ENCODE peak calls at places on chromosome 3, in four cellular contexts. I is neuronal stem cell, W is fibroblast of lung, E is PC-9. X is an unnamed sample.

GRCh38 chr3:196163687-196164493 is 47.3 kb downstream of the ZDHHC19 start:
- DNase-seq in I (no peak), W (no peak), E (peak; percentile 69), X (no peak)

GRCh38 chr3:30222436-30222835 is 384.0 kb upstream of the TGFBR2 start:
- DNase-seq in I (no peak), W (no peak), E (no peak), X (no peak)

GRCh38 chr3:41202075-41202833 is 2.9 kb downstream of the CTNNB1 start:
- DNase-seq in I (no peak), W (no peak), E (no peak), X (peak; percentile 31)

GRCh38 chr3:5250467-5251195 is 63.1 kb downstream of the EDEM1 start:
- DNase-seq in I (no peak), W (peak; percentile 3), E (no peak), X (no peak)

GRCh38 chr3:184332370-184333090 is 4.9 kb upstream of the FAM131A start:
- DNase-seq in I (no peak), W (peak; percentile 71), E (peak; percentile 69), X (no peak)

GRCh38 chr3:152321321-152321720 is 52.6 kb downstream of the MBNL1 start:
- DNase-seq in I (no peak), W (no peak), E (no peak), X (no peak)

GRCh38 chr3:129934234-129935123 is 40.0 kb upstream of the TRH start:
- DNase-seq in I (peak; percentile 57), W (peak; percentile 32), E (no peak), X (peak; percentile 41)

GRCh38 chr3:38552364-38552763 is 56.2 kb downstream of the EXOG start:
- DNase-seq in I (no peak), W (no peak), E (no peak), X (no peak)

GRCh38 chr3:61110576-61110975 is 140.7 kb downstream of the FHIT start:
- DNase-seq in I (no peak), W (no peak), E (no peak), X (no peak)

GRCh38 chr3:37132334-37132733 is 42.0 kb downstream of the LRRFIP2 start:
- DNase-seq in I (no peak), W (no peak), E (no peak), X (no peak)

GRCh38 chr3:46669191-46669999 is 24.1 kb downstream of the ALS2CL start:
- DNase-seq in I (no peak), W (no peak), E (no peak), X (no peak)

GRCh38 chr3:84299329-84299728 is 659.5 kb upstream of the CADM2 start:
- DNase-seq in I (no peak), W (no peak), E (no peak), X (no peak)

GRCh38 chr3:48247401-48247807 is 6.5 kb downstream of the ZNF589 start:
- DNase-seq in I (no peak), W (no peak), E (no peak), X (no peak)

GRCh38 chr3:101879623-101880284 is 30.4 kb downstream of the NFKBIZ start:
- DNase-seq in I (no peak), W (no peak), E (no peak), X (no peak)

GRCh38 chr3:136839556-136839931 is 20.6 kb downstream of the SLC35G2 start:
- DNase-seq in I (no peak), W (no peak), E (no peak), X (no peak)

GRCh38 chr3:72907851-72908620 is 20.2 kb downstream of the GXYLT2 start:
- DNase-seq in I (no peak), W (peak; percentile 93), E (no peak), X (no peak)

GRCh38 chr3:188584162-188584529 is 430.2 kb downstream of the LPP start:
- DNase-seq in I (no peak), W (peak; percentile 77), E (no peak), X (peak; percentile 14)

GRCh38 chr3:184345678-184346144 is 8.3 kb downstream of the FAM131A start:
- DNase-seq in I (peak; percentile 52), W (peak; percentile 62), E (peak; percentile 83), X (peak; percentile 44)

GRCh38 chr3:174891524-174892203 is 32.5 kb downstream of the NAALADL2 start:
- DNase-seq in I (no peak), W (peak; percentile 8), E (no peak), X (no peak)

GRCh38 chr3:46692566-46692983 is 904 bp downstream of the ALS2CL start:
- DNase-seq in I (no peak), W (no peak), E (peak; percentile 97), X (no peak)

GRCh38 chr3:60056394-60056793 is 1006.6 kb upstream of the CFAP20DC start:
- DNase-seq in I (no peak), W (no peak), E (no peak), X (no peak)

GRCh38 chr3:117322866-117323265 is 613.3 kb downstream of the TUSC7 start:
- DNase-seq in I (peak; percentile 6), W (peak; percentile 23), E (no peak), X (no peak)

GRCh38 chr3:64798316-64798715 is 110.5 kb upstream of the ADAMTS9 start:
- DNase-seq in I (no peak), W (no peak), E (no peak), X (no peak)

GRCh38 chr3:168688267-168688666 is 592.5 kb upstream of the GOLIM4 start:
- DNase-seq in I (no peak), W (no peak), E (no peak), X (no peak)

GRCh38 chr3:190853464-190853863 is 9.0 kb downstream of the GMNC start:
- DNase-seq in I (no peak), W (no peak), E (no peak), X (no peak)

GRCh38 chr3:170585008-170585936 is 603 bp downstream of the SLC7A14 start:
- DNase-seq in I (no peak), W (no peak), E (no peak), X (no peak)

GRCh38 chr3:5798809-5799208 is 611.3 kb downstream of the EDEM1 start:
- DNase-seq in I (no peak), W (no peak), E (peak; percentile 52), X (no peak)

GRCh38 chr3:78988324-78988723 is 779.5 kb downstream of the ROBO1 start:
- DNase-seq in I (no peak), W (peak; percentile 51), E (no peak), X (no peak)

GRCh38 chr3:99915911-99916310 is 98.2 kb downstream of the CMSS1 start:
- DNase-seq in I (no peak), W (no peak), E (no peak), X (no peak)

GRCh38 chr3:9879830-9880549 is at the start of gene CIDEC:
- DNase-seq in I (no peak), W (no peak), E (no peak), X (no peak)

GRCh38 chr3:159174715-159175390 is 373.0 kb downstream of the MFSD1 start:
- DNase-seq in I (no peak), W (no peak), E (peak; percentile 66), X (no peak)

GRCh38 chr3:183178833-183179549 is 16.5 kb upstream of the LAMP3 start:
- DNase-seq in I (peak; percentile 60), W (peak; percentile 40), E (peak; percentile 52), X (no peak)

GRCh38 chr3:158770254-158771017 is 31.4 kb upstream of the MFSD1 start:
- DNase-seq in I (no peak), W (peak; percentile 89), E (peak; percentile 81), X (no peak)

GRCh38 chr3:84904819-84905555 is 53.8 kb upstream of the CADM2 start:
- DNase-seq in I (no peak), W (no peak), E (no peak), X (no peak)

GRCh38 chr3:111362286-111363009 is 179.5 kb upstream of the CD96 start:
- DNase-seq in I (no peak), W (no peak), E (no peak), X (no peak)

GRCh38 chr3:120528163-120528562 is 68.0 kb upstream of the NDUFB4 start:
- DNase-seq in I (no peak), W (no peak), E (no peak), X (no peak)

GRCh38 chr3:27643355-27643754 is 78.8 kb downstream of the EOMES start:
- DNase-seq in I (no peak), W (no peak), E (no peak), X (no peak)

GRCh38 chr3:141109761-141110160 is 58.6 kb downstream of the SPSB4 start:
- DNase-seq in I (no peak), W (no peak), E (no peak), X (no peak)

GRCh38 chr3:197482001-197482400 is 73.8 kb downstream of the BDH1 start:
- DNase-seq in I (no peak), W (peak; percentile 26), E (no peak), X (no peak)
- H2AFZ ChIP-seq in I (no peak overlapping the region), W (no peak overlapping the region), E (no peak overlapping the region), X (no peak overlapping the region)

DNA sequence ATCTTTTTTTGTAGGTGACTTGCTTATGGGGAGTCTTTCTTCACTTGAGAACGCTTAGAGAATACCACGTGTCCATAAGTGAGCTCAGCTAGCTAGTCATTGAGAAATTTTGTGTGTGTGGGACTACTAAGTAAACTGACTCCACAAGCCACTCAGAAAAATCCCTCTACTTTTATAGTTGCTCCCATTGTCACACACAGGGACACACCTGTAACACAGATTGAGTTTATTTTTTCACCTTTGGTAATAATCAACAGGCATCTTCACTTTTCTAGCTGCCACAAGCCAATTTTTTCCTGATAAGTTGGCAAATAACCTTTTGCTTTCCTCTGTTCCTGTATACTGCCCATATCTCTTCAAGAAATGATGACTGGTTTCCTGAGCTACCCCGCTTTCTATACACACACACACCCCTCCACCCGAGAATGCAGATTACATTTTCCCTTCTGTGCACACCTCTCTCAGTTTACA is 4.5 kb downstream of the TSC22D2 start:
- DNase-seq in I (no peak), W (peak; percentile 92), E (peak; percentile 70), X (peak; percentile 29)
- H3K36me3 ChIP-seq in I (peaks cover 56% of the 10 kb centered on the region), W (peaks cover 9% of the 10 kb centered on the region), E (peaks cover 30% of the 10 kb centered on the region), X (peaks cover 67% of the 10 kb centered on the region)

GRCh38 chr3:177350051-177350565 is 152.8 kb upstream of the TBL1XR1 start:
- DNase-seq in I (no peak), W (peak; percentile 40), E (no peak), X (no peak)

GRCh38 chr3:177351195-177351594 is 153.9 kb upstream of the TBL1XR1 start:
- DNase-seq in I (no peak), W (no peak), E (no peak), X (no peak)

GRCh38 chr3:177347611-177348010 is 150.3 kb upstream of the TBL1XR1 start:
- DNase-seq in I (no peak), W (no peak), E (no peak), X (no peak)

GRCh38 chr3:177346878-177347277 is 149.6 kb upstream of the TBL1XR1 start:
- DNase-seq in I (no peak), W (no peak), E (no peak), X (no peak)

DNA sequence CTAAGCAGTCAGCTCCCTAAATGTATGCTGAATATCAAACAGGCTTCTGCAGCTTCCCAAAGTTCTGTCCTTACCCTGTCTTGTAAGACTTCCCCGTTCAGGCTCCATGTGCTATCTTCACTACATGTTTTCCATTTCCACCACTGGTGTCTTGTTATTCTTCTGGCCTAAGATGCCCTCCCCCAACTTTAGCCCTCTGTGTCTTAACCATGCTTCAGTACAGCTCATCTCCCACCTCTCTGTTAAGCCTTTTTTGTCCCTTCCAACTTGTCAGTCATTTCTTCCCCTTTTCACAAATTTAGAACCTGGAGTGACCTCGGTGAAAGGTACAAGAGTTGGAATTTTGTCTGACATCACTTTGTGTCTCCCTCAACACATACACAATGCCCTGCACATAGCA is 151.7 kb upstream of the TBL1XR1 start:
- DNase-seq in I (no peak), W (no peak), E (no peak), X (no peak)
- H2AFZ ChIP-seq in I (no peak overlapping the region), W (no peak overlapping the region), E (no peak overlapping the region), X (peak overlapping the region; percentile 66)

GRCh38 chr3:32166654-32167053 is 60.2 kb downstream of the GPD1L start:
- DNase-seq in I (no peak), W (no peak), E (no peak), X (no peak)
- H3K36me3 ChIP-seq in I (no peaks in the 10 kb centered on the region), W (no peaks in the 10 kb centered on the region), E (no peaks in the 10 kb centered on the region), X (peaks cover 77% of the 10 kb centered on the region)

GRCh38 chr3:66466606-66467270 is 34.1 kb downstream of the LRIG1 start:
- DNase-seq in I (no peak), W (no peak), E (no peak), X (no peak)
- H2AFZ ChIP-seq in I (no peak overlapping the region), W (no peak overlapping the region), E (no peak overlapping the region), X (no peak overlapping the region)